ENCODE peak calls at places on chromosomes 2 and 18, in six cellular contexts. X is COR-L47; G is EL; N is activated naive CD8-positive, alpha-beta T cell treated with anti-CD3 and anti-CD28 coated beads, Interleukin-2, amount 10 ng/mL, durations not matched to agents 7 days and 5 days; L is pons; R is activated CD8-positive, alpha-beta T cell treated with anti-CD3 and anti-CD28 coated beads, Interleukin-2, amount 10 ng/mL, durations not matched to agents 7 days and 5 days. Z is an unnamed sample.

GRCh38 chr2:47177042-47177565 is 22.0 kb upstream of the STPG4 start:
- DNase-seq in X (no peak), G (no peak), N (no peak), L (no peak), R (no peak), Z (no peak)

GRCh38 chr18:58175122-58175687 is 131.2 kb downstream of the NEDD4L start:
- DNase-seq in X (no peak), G (no peak), N (no peak), L (no peak), R (no peak), Z (no peak)

GRCh38 chr18:58619554-58619915 is 9.4 kb downstream of the ALPK2 start:
- DNase-seq in X (no peak), G (no peak), N (no peak), L (no peak), R (no peak), Z (no peak)

GRCh38 chr2:120260736-120261135 is 8.1 kb downstream of the RALB start:
- DNase-seq in X (no peak), G (no peak), N (no peak), L (no peak), R (no peak), Z (no peak)

GRCh38 chr18:10579079-10579867 is 53.4 kb downstream of the NAPG start:
- DNase-seq in X (no peak), G (peak; percentile 77), N (no peak), L (no peak), R (no peak), Z (peak; percentile 90)

GRCh38 chr2:234730066-234730640 is 221.7 kb upstream of the SH3BP4 start:
- DNase-seq in X (no peak), G (no peak), N (no peak), L (no peak), R (no peak), Z (no peak)

GRCh38 chr2:74081030-74081429 is 66.7 kb downstream of the BOLA3 start:
- DNase-seq in X (no peak), G (no peak), N (no peak), L (no peak), R (no peak), Z (peak; percentile 87)

GRCh38 chr2:205161156-205161555 is 521.1 kb upstream of the NRP2 start:
- DNase-seq in X (no peak), G (no peak), N (no peak), L (no peak), R (no peak), Z (peak; percentile 8)